ENCODE peak calls at places on chromosomes 16 and 17, in four cellular contexts. D is H9, J is trophoblast cell, S is mesenchymal stem cell. W is an unnamed sample.

GRCh38 chr17:1275962-1276736 is 3.3 kb upstream of the TRARG1 start:
- DNase-seq in J (no peak), D (peak; percentile 85), S (peak; percentile 60), W (peak; percentile 66)

GRCh38 chr17:42118545-42118944 is 2.6 kb downstream of the KAT2A start:
- DNase-seq in J (no peak), S (peak; percentile 37), D (peak; percentile 64), W (peak; percentile 57)

GRCh38 chr16:50210266-50211038 is 55.9 kb upstream of the ADCY7 start:
- DNase-seq in J (peak; percentile 85), S (peak; percentile 85), D (peak; percentile 77), W (peak; percentile 87)

GRCh38 chr17:57448288-57449283 is 192.3 kb downstream of the MSI2 start:
- DNase-seq in J (no peak), S (no peak), D (no peak), W (no peak)

GRCh38 chr16:30761427-30761927 is 385 bp downstream of the CFAP119 start:
- DNase-seq in D (peak; percentile 68), S (peak; percentile 68), J (peak; percentile 11), W (peak; percentile 61)

GRCh38 chr17:7139400-7139799 is 24.8 kb upstream of the ASGR2 start:
- DNase-seq in S (no peak), D (no peak), J (no peak), W (no peak)

GRCh38 chr16:56382901-56383355 is 42.4 kb downstream of the AMFR start:
- DNase-seq in S (peak; percentile 68), D (no peak), J (no peak), W (peak; percentile 78)

GRCh38 chr16:81485824-81486554 is 41.4 kb downstream of the CMIP start:
- DNase-seq in J (no peak), D (no peak), S (no peak), W (no peak)

GRCh38 chr16:63745456-63745855 is 1376.4 kb downstream of the CDH11 start:
- DNase-seq in S (no peak), J (no peak), D (no peak), W (no peak)

GRCh38 chr17:4786516-4786915 is 352 bp upstream of the VMO1 start:
- DNase-seq in S (no peak), J (no peak), D (no peak), W (no peak)

GRCh38 chr16:16805809-16806208 is 426.9 kb downstream of the NPIPA7 start:
- DNase-seq in D (no peak), J (no peak), S (no peak), W (no peak)

GRCh38 chr17:42989146-42989545 is 8.8 kb downstream of the RUNDC1 start:
- DNase-seq in J (no peak), S (no peak), D (no peak), W (no peak)

GRCh38 chr17:42783062-42783777 is 2.8 kb downstream of the WNK4 start:
- DNase-seq in D (no peak), J (peak; percentile 74), S (peak; percentile 49), W (peak; percentile 80)

GRCh38 chr17:8162232-8162996 is at the start of gene VAMP2:
- DNase-seq in D (peak; percentile 79), J (peak; percentile 69), S (peak; percentile 66), W (peak; percentile 68)

GRCh38 chr16:14309001-14309886 is 238.1 kb downstream of the MRTFB start:
- DNase-seq in J (peak; percentile 96), S (peak; percentile 57), D (peak; percentile 82), W (peak; percentile 91)

GRCh38 chr16:79297805-79298204 is 302.7 kb downstream of the MAF start:
- DNase-seq in J (no peak), D (no peak), S (no peak), W (no peak)

GRCh38 chr16:49078571-49078970 is 203.1 kb downstream of the CBLN1 start:
- DNase-seq in D (no peak), S (no peak), J (no peak), W (no peak)

GRCh38 chr17:1122681-1123396 is 56.9 kb downstream of the ABR start:
- DNase-seq in J (peak; percentile 63), S (peak; percentile 60), D (peak; percentile 92), W (peak; percentile 71)

GRCh38 chr17:17971431-17972125 is 622 bp downstream of the TOM1L2 start:
- DNase-seq in D (no peak), J (no peak), S (peak; percentile 22), W (peak; percentile 34)

GRCh38 chr16:30941600-30942420 is 7.1 kb upstream of the ORAI3 start:
- DNase-seq in J (peak; percentile 48), D (peak; percentile 90), S (peak; percentile 79), W (peak; percentile 79)

GRCh38 chr17:60082946-60083471 is 4.3 kb upstream of the HEATR6 start:
- DNase-seq in D (no peak), S (no peak), J (no peak), W (no peak)

GRCh38 chr16:11306997-11307638 is 26.0 kb upstream of the PRM1 start:
- DNase-seq in J (peak; percentile 91), S (peak; percentile 36), D (no peak), W (no peak)

GRCh38 chr16:30381351-30382041 is 865 bp downstream of the SEPTIN1 start:
- DNase-seq in J (no peak), S (no peak), D (no peak), W (no peak)

GRCh38 chr16:67284699-67285646 is 5.6 kb downstream of the PLEKHG4 start:
- DNase-seq in J (no peak), D (peak; percentile 91), S (peak; percentile 49), W (peak; percentile 85)

GRCh38 chr17:36209575-36209974 is 1.3 kb upstream of the CCL4L2 start:
- DNase-seq in J (no peak), D (no peak), S (no peak), W (no peak)

GRCh38 chr17:50219345-50219744 is 17.9 kb upstream of the COL1A1 start:
- DNase-seq in S (peak; percentile 93), D (no peak), J (no peak), W (no peak)

GRCh38 chr16:3656491-3657468 is 2.3 kb downstream of the DNASE1 start:
- DNase-seq in S (no peak), J (peak; percentile 98), D (peak; percentile 26), W (no peak)

GRCh38 chr17:55059724-55060123 is 91.2 kb downstream of the STXBP4 start:
- DNase-seq in S (no peak), D (no peak), J (no peak), W (no peak)

GRCh38 chr17:18246880-18247612 is 11.5 kb downstream of the FLII start:
- DNase-seq in J (peak; percentile 82), D (peak; percentile 99), S (peak; percentile 33), W (peak; percentile 94)

GRCh38 chr16:11639925-11640899 is 28.0 kb upstream of the SNN start:
- DNase-seq in S (peak; percentile 100), D (peak; percentile 70), J (peak; percentile 98), W (peak; percentile 95)

GRCh38 chr17:61362396-61362795 is 37.2 kb upstream of the TBX2 start:
- DNase-seq in J (no peak), D (no peak), S (no peak), W (no peak)
- H2AK5ac ChIP-seq in J (no peak overlapping the region), D (no peak overlapping the region), S (no peak overlapping the region), W (no peak overlapping the region)

DNA sequence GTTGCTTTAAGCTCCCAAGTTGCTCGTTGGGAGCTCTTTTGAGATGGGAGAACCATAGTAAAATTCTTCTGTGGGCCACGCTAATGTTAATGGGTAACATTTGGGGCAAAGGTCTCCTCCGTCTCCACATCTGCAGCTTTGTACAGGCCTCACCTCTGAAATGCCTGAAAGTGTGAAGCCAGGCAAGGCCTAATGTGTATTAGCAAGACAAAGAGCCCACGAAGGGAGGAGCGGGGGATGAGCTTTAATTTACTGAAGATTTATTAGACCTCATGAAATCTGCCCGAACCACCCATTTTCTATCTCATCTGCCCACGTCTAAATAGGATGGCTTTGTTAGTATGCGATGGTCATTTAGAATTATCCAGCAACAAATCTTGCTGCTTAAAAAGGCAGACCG is 409.0 kb downstream of the PMP22 start:
- DNase-seq in S (no peak), J (no peak), D (no peak), W (no peak)
- H2AK5ac ChIP-seq in S (no peak overlapping the region), J (no peak overlapping the region), D (no peak overlapping the region), W (no peak overlapping the region)

GRCh38 chr16:85335584-85336492 is 223.6 kb upstream of the CIBAR2 start:
- DNase-seq in S (peak; percentile 73), D (no peak), J (no peak), W (no peak)

GRCh38 chr16:85342348-85342747 is 230.1 kb upstream of the CIBAR2 start:
- DNase-seq in S (no peak), D (no peak), J (no peak), W (no peak)

GRCh38 chr16:85337910-85338637 is 225.8 kb upstream of the CIBAR2 start:
- DNase-seq in S (no peak), D (no peak), J (no peak), W (no peak)

GRCh38 chr16:85338638-85338982 is 226.3 kb upstream of the CIBAR2 start:
- DNase-seq in S (no peak), J (no peak), D (no peak), W (no peak)

GRCh38 chr16:85338989-85339388 is 226.7 kb upstream of the CIBAR2 start:
- DNase-seq in J (no peak), S (no peak), D (no peak), W (no peak)
- H2AK5ac ChIP-seq in J (no peak overlapping the region), S (no peak overlapping the region), D (no peak overlapping the region), W (no peak overlapping the region)

GRCh38 chr17:77723909-77724875 is 234.3 kb upstream of the TNRC6C start:
- DNase-seq in S (no peak), D (peak; percentile 25), J (no peak), W (no peak)

GRCh38 chr17:77726549-77726957 is 231.9 kb upstream of the TNRC6C start:
- DNase-seq in S (no peak), J (no peak), D (peak; percentile 18), W (no peak)

GRCh38 chr17:77725851-77726250 is 232.7 kb upstream of the TNRC6C start:
- DNase-seq in D (peak; percentile 22), S (no peak), J (no peak), W (no peak)

GRCh38 chr17:77723071-77723908 is 235.2 kb upstream of the TNRC6C start:
- DNase-seq in D (peak; percentile 26), J (no peak), S (no peak), W (no peak)

GRCh38 chr17:77724876-77725615 is 233.5 kb upstream of the TNRC6C start:
- DNase-seq in D (peak; percentile 35), J (no peak), S (no peak), W (no peak)
- H2AK5ac ChIP-seq in D (no peak overlapping the region), J (no peak overlapping the region), S (no peak overlapping the region), W (no peak overlapping the region)

DNA sequence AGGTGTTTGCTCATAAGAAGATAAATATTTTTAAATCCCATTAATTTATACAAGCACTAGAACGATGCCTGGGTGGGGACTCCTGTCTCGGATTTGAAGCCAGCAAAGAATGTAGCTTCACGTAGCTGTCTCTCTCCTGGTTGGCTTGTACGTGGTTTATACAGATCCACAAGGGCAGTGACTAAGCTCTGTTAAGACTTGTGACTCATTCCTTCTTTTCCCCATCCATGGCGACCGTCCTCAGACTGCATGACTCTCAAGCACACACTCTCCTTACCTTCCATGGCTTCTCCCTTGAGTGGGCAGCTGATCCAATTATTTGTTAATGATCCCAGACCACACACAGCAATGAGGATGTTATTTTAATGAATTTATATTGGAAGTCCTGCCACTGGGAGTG is 679.7 kb upstream of the SOX9 start:
- DNase-seq in J (no peak), D (no peak), S (peak; percentile 93), W (peak; percentile 9)
- H2AK5ac ChIP-seq in J (no peak overlapping the region), D (no peak overlapping the region), S (no peak overlapping the region), W (no peak overlapping the region)